ENCODE peak calls at places on chromosomes 13 and 19, in seven cellular contexts. G is HFFc6, K is RWPE2, B is H54, Z is hypothalamus, N is psoas muscle, I is stromal cell of bone marrow. V is an unnamed sample.

GRCh38 chr13:108020027-108020426 is 195.3 kb downstream of the LIG4 start:
- DNase-seq in G (no peak), K (no peak), B (no peak), Z (no peak), N (no peak), I (no peak), V (no peak)

GRCh38 chr13:45439000-45439399 is 20.8 kb upstream of the SLC25A30 start:
- DNase-seq in G (no peak), K (no peak), B (no peak), Z (no peak), N (no peak), I (no peak), V (no peak)

GRCh38 chr13:27997904-27998522 is 9.5 kb upstream of the URAD start:
- DNase-seq in G (peak), K (no peak), B (no peak), Z (no peak), N (no peak), I (peak), V (no peak)

GRCh38 chr13:102877285-102877684 is 31.5 kb downstream of the ERCC5 start:
- DNase-seq in G (no peak), K (no peak), B (no peak), Z (no peak), N (peak), I (no peak), V (no peak)

GRCh38 chr13:45242524-45242923 is 41.7 kb upstream of the KCTD4 start:
- DNase-seq in G (no peak), K (no peak), B (no peak), Z (no peak), N (no peak), I (no peak), V (no peak)

GRCh38 chr19:13430790-13431582 is 75.3 kb downstream of the CACNA1A start:
- DNase-seq in G (peak), K (no peak), B (peak), Z (no peak), N (peak), I (peak), V (no peak)

GRCh38 chr13:30702006-30702405 is 33.3 kb upstream of the ALOX5AP start:
- DNase-seq in G (no peak), K (no peak), B (no peak), Z (no peak), N (no peak), I (no peak), V (no peak)

GRCh38 chr13:112510002-112510780 is 77.8 kb downstream of the TUBGCP3 start:
- DNase-seq in G (peak), K (no peak), B (peak), Z (no peak), N (no peak), I (peak), V (peak)

GRCh38 chr19:18208098-18208951 is 4.5 kb upstream of the RAB3A start:
- DNase-seq in G (peak), K (no peak), B (no peak), Z (no peak), N (peak), I (peak), V (no peak)

GRCh38 chr13:41660426-41660825 is 203.1 kb downstream of the RGCC start:
- DNase-seq in G (no peak), K (no peak), B (no peak), Z (no peak), N (no peak), I (no peak), V (no peak)

GRCh38 chr19:5964816-5965565 is 12.9 kb downstream of the RANBP3 start:
- DNase-seq in G (no peak), K (no peak), B (no peak), Z (no peak), N (no peak), I (no peak), V (no peak)

GRCh38 chr13:79932556-79932955 is 408.4 kb downstream of the SPRY2 start:
- DNase-seq in G (no peak), K (no peak), B (no peak), Z (no peak), N (no peak), I (no peak), V (no peak)

GRCh38 chr13:45850020-45850613 is 1.4 kb downstream of the SIAH3 start:
- DNase-seq in G (no peak), K (no peak), B (no peak), Z (no peak), N (no peak), I (no peak), V (no peak)

GRCh38 chr19:49331616-49332055 is 3.6 kb upstream of the CD37 start:
- DNase-seq in G (peak), K (no peak), B (peak), Z (no peak), N (no peak), I (peak), V (no peak)

GRCh38 chr19:48501961-48502719 is 9.5 kb downstream of the LMTK3 start:
- DNase-seq in G (no peak), K (peak), B (no peak), Z (no peak), N (no peak), I (no peak), V (peak)

GRCh38 chr13:31477961-31478360 is 261.4 kb upstream of the RXFP2 start:
- DNase-seq in G (peak), K (no peak), B (no peak), Z (no peak), N (no peak), I (peak), V (no peak)

GRCh38 chr13:20118268-20119140 is 42.3 kb downstream of the GJA3 start:
- DNase-seq in G (no peak), K (no peak), B (peak), Z (peak), N (peak), I (no peak), V (peak)

GRCh38 chr19:2533072-2533425 is 57.1 kb downstream of the GADD45B start:
- DNase-seq in G (no peak), K (no peak), B (no peak), Z (no peak), N (peak), I (no peak), V (no peak)

GRCh38 chr13:46345866-46346265 is 41.2 kb downstream of the RUBCNL start:
- DNase-seq in G (no peak), K (no peak), B (no peak), Z (no peak), N (no peak), I (peak), V (no peak)

GRCh38 chr19:58170860-58171259 is 12.0 kb upstream of the ZNF274 start:
- DNase-seq in G (peak), K (no peak), B (peak), Z (no peak), N (no peak), I (no peak), V (no peak)

V was measured in C1 segment of cervical spinal cord.